ENCODE peak calls at places on chromosomes 5 and 9, in five cellular contexts. U is cardiac muscle cell, I is MCF 10A, C is H9, S is epithelial cell of esophagus. K is an unnamed sample.

GRCh38 chr5:59956130-59956773 is 62.7 kb upstream of the PDE4D start:
- DNase-seq in U (no peak), I (no peak), C (no peak), S (no peak), K (no peak)

GRCh38 chr9:81574399-81574798 is 114.9 kb downstream of the TLE1 start:
- DNase-seq in U (no peak), I (no peak), C (no peak), S (peak; percentile 15), K (no peak)

GRCh38 chr9:274101-274500 is 59.4 kb downstream of the DOCK8 start:
- DNase-seq in U (no peak), I (no peak), C (no peak), S (no peak), K (no peak)

GRCh38 chr5:13708432-13708831 is 236.1 kb downstream of the DNAH5 start:
- DNase-seq in U (no peak), I (no peak), C (no peak), S (no peak), K (no peak)

GRCh38 chr5:6750951-6751685 is 37.9 kb downstream of the TENT4A start:
- DNase-seq in U (no peak), I (no peak), C (no peak), S (no peak), K (no peak)

GRCh38 chr5:77210091-77211012 is at the start of gene PDE8B:
- DNase-seq in U (peak; percentile 23), I (no peak), C (peak; percentile 45), S (no peak), K (peak; percentile 49)

GRCh38 chr9:115006660-115007059 is 76.3 kb upstream of the TNFSF8 start:
- DNase-seq in U (no peak), I (peak; percentile 96), C (no peak), S (peak; percentile 86), K (no peak)

GRCh38 chr5:10854526-10855277 is 93.7 kb upstream of the DAP start:
- DNase-seq in U (no peak), I (peak; percentile 34), C (no peak), S (peak; percentile 2), K (no peak)

GRCh38 chr9:20236676-20237075 is 385.6 kb downstream of the MLLT3 start:
- DNase-seq in U (no peak), I (peak; percentile 15), C (no peak), S (peak; percentile 98), K (no peak)

GRCh38 chr5:80481019-80481893 is 6.6 kb upstream of the FAM151B start:
- DNase-seq in U (peak; percentile 64), I (peak; percentile 68), C (peak; percentile 45), S (peak; percentile 73), K (no peak)

DNA sequence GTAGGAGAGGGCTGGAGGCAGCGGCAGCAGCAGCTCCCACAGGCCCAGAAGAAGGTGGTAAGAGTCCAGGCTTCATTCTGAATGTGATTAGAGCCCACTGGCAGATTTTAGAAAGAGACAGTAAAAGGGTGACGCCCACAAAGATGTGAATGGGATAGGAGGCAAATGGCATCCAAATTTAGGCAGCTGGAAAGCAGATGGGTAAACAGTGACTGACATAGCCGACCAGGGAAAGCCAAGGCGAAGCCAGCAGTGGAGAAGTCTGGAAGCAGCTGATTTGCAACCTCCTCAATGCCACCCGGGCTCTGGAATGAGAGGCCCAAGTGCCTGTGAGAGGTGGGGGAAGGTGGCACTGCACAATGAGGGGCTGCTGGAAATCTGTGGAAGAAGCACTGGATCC is 103.3 kb downstream of the C5orf15 start:
- DNase-seq in U (no peak), I (no peak), C (no peak), S (no peak), K (no peak)
- TF ChIP-seq CTCF in U (no peak), I (no peak), C (no peak), S (no peak), K (no peak)

GRCh38 chr9:124411514-124412227 is 3.6 kb downstream of the PSMB7 start:
- DNase-seq in U (no peak), I (peak; percentile 51), C (no peak), S (peak; percentile 79), K (no peak)

GRCh38 chr9:124412228-124412575 is 3.0 kb downstream of the PSMB7 start:
- DNase-seq in U (no peak), I (peak; percentile 48), C (no peak), S (peak; percentile 70), K (no peak)

GRCh38 chr9:124409410-124409809 is 5.8 kb downstream of the PSMB7 start:
- DNase-seq in U (no peak), I (no peak), C (no peak), S (no peak), K (no peak)

GRCh38 chr9:124414612-124415011 is 630 bp downstream of the PSMB7 start:
- DNase-seq in U (no peak), I (no peak), C (no peak), S (no peak), K (no peak)

DNA sequence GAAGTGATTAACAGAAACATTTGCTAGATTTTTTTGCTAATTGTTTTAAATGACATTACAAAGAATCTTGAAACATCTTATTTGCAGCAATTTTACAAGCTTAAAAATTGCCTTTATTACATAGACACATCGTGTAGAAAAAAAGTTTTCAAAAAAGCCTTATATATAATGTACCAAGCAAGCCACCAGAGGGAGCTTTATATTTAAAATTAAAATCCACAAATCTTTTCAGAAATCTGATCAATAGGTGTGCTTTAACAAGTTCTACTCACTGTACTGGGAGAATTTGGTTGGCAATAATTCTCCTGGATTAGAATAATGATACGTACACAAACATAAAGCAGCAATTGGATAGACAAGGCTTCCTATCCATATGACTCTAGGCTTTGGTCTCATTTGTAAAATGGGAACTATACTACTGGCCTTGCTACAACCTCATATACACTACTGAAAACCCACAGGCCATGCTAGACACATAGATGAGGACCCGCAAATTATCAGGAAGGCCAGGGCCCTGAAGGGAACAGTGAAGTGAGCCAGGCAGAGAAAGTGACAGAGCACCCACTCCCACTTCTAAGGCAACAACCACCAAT is 4.8 kb downstream of the PSMB7 start:
- DNase-seq in U (no peak), I (no peak), C (no peak), S (no peak), K (no peak)
- TF ChIP-seq CTCF in U (peak; percentile 37), I (peak; percentile 25), C (peak; percentile 62), S (peak; percentile 20), K (peak; percentile 32)

DNA sequence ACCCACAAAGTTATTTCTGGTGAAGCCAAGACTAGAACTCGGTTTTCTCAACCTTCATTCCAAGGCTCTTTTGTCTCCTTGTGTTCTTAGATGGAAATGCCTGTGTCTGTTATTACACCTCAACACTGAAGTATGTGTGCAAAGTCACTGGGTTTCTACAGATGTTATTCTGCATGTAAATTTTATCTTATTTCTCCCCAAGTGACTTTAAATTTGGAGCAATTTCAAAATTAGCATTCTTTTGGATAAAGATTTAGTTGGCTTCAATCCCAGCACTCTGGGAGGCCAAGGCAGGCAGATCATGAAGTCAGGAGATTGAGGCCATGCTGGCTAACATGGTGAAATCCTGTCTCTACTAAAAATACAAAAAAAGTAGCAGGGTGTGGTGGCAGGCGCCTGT is 104.4 kb upstream of the GNA14 start:
- DNase-seq in U (no peak), I (no peak), C (no peak), S (no peak), K (no peak)
- TF ChIP-seq CTCF in U (peak; percentile 8), I (no peak), C (no peak), S (no peak), K (no peak)

DNA sequence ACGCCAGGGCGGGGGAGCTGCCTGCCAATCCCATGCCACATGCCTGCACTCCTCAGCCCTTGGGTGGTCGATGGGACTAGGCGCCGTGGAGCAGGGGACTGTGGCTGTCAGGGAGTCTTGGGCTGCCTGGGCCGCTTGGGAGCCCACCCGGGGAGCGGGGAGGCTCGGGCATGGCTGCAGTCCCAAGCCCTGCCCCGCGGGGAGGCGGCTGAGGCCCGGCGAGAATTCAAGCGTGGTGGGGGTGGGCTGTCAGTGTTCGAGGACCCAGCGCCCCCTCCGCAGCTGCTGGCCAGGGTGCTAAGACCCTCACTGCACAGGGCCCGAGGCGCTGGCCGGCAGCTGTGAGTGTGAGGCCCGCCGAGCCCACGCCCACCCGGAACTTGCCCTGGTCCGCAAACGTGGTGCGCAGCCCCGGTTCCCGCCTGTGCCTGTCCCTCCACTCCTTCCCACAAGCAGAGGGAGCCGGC is 83.2 kb upstream of the DMRTA1 start:
- DNase-seq in U (no peak), I (no peak), C (no peak), S (no peak), K (no peak)
- TF ChIP-seq CTCF in U (no peak), I (no peak), C (no peak), S (no peak), K (no peak)